ENCODE peak calls at places on chromosomes 7 and 10, in five cellular contexts. One of them, this sample, is unnamed.

GRCh38 chr10:119233821-119234220 is 26.4 kb downstream of the GRK5 start:
- DNase-seq in GM04504: no peak
- DNase-seq in brain microvascular endothelial cell: no peak
- DNase-seq in ovary: no peak
- DNase-seq in lower lobe of right lung: no peak
- DNase-seq in this sample: no peak

GRCh38 chr7:96090756-96091155 is 231.1 kb downstream of the SLC25A13 start:
- DNase-seq in GM04504: no peak
- DNase-seq in brain microvascular endothelial cell: no peak
- DNase-seq in ovary: no peak
- DNase-seq in lower lobe of right lung: no peak
- DNase-seq in this sample: no peak

GRCh38 chr10:50629495-50630122 is 5.9 kb upstream of the SGMS1 start:
- DNase-seq in GM04504: no peak
- DNase-seq in brain microvascular endothelial cell: no peak
- DNase-seq in ovary: no peak
- DNase-seq in lower lobe of right lung: no peak
- DNase-seq in this sample: no peak

GRCh38 chr10:83654689-83655088 is 484.6 kb upstream of the GHITM start:
- DNase-seq in GM04504: no peak
- DNase-seq in brain microvascular endothelial cell: no peak
- DNase-seq in ovary: no peak
- DNase-seq in lower lobe of right lung: no peak
- DNase-seq in this sample: no peak

GRCh38 chr7:142535123-142535779 is 214.0 kb upstream of the PRSS1 start:
- DNase-seq in GM04504: peak
- DNase-seq in brain microvascular endothelial cell: peak
- DNase-seq in ovary: no peak
- DNase-seq in lower lobe of right lung: no peak
- DNase-seq in this sample: peak

GRCh38 chr7:44307301-44307900 is 18.0 kb downstream of the CAMK2B start:
- DNase-seq in GM04504: peak
- DNase-seq in brain microvascular endothelial cell: peak
- DNase-seq in ovary: no peak
- DNase-seq in lower lobe of right lung: no peak
- DNase-seq in this sample: peak

GRCh38 chr7:99072126-99072525 is 71.8 kb downstream of the SMURF1 start:
- DNase-seq in GM04504: no peak
- DNase-seq in brain microvascular endothelial cell: no peak
- DNase-seq in ovary: no peak
- DNase-seq in lower lobe of right lung: no peak
- DNase-seq in this sample: no peak

GRCh38 chr10:3482200-3482993 is 302.6 kb downstream of the KLF6 start:
- DNase-seq in GM04504: peak
- DNase-seq in brain microvascular endothelial cell: peak
- DNase-seq in ovary: peak
- DNase-seq in lower lobe of right lung: no peak
- DNase-seq in this sample: no peak

GRCh38 chr10:513393-513792 is 176.1 kb downstream of the DIP2C start:
- DNase-seq in GM04504: no peak
- DNase-seq in brain microvascular endothelial cell: no peak
- DNase-seq in ovary: no peak
- DNase-seq in lower lobe of right lung: no peak
- DNase-seq in this sample: no peak

GRCh38 chr10:71852335-71852937 is 1.4 kb upstream of the PSAP start:
- DNase-seq in GM04504: no peak
- DNase-seq in brain microvascular endothelial cell: no peak
- DNase-seq in ovary: no peak
- DNase-seq in lower lobe of right lung: peak
- DNase-seq in this sample: peak

GRCh38 chr10:17256026-17256425 is 28.0 kb downstream of the VIM start:
- DNase-seq in GM04504: no peak
- DNase-seq in brain microvascular endothelial cell: no peak
- DNase-seq in ovary: no peak
- DNase-seq in lower lobe of right lung: no peak
- DNase-seq in this sample: no peak

GRCh38 chr7:39428221-39428620 is 138.0 kb upstream of the YAE1 start:
- DNase-seq in GM04504: peak
- DNase-seq in brain microvascular endothelial cell: peak
- DNase-seq in ovary: no peak
- DNase-seq in lower lobe of right lung: no peak
- DNase-seq in this sample: no peak

GRCh38 chr7:82036146-82036886 is 266.5 kb upstream of the HGF start:
- DNase-seq in GM04504: peak
- DNase-seq in brain microvascular endothelial cell: peak
- DNase-seq in ovary: no peak
- DNase-seq in lower lobe of right lung: no peak
- DNase-seq in this sample: no peak

GRCh38 chr7:122303522-122303970 is 1.0 kb downstream of the FEZF1 start:
- DNase-seq in GM04504: no peak
- DNase-seq in brain microvascular endothelial cell: no peak
- DNase-seq in ovary: no peak
- DNase-seq in lower lobe of right lung: no peak
- DNase-seq in this sample: no peak

GRCh38 chr10:8951440-8952089 is 897.1 kb downstream of the GATA3 start:
- DNase-seq in GM04504: no peak
- DNase-seq in brain microvascular endothelial cell: no peak
- DNase-seq in ovary: no peak
- DNase-seq in lower lobe of right lung: no peak
- DNase-seq in this sample: no peak

GRCh38 chr10:71228875-71229720 is 16.7 kb downstream of the UNC5B start:
- DNase-seq in GM04504: no peak
- DNase-seq in brain microvascular endothelial cell: no peak
- DNase-seq in ovary: no peak
- DNase-seq in lower lobe of right lung: peak
- DNase-seq in this sample: no peak

GRCh38 chr7:20407585-20408466 is 77.1 kb downstream of the ITGB8 start:
- DNase-seq in GM04504: peak
- DNase-seq in brain microvascular endothelial cell: peak
- DNase-seq in ovary: peak
- DNase-seq in lower lobe of right lung: peak
- DNase-seq in this sample: no peak

GRCh38 chr10:78549536-78549935 is 515.9 kb downstream of the RPS24 start:
- DNase-seq in GM04504: no peak
- DNase-seq in brain microvascular endothelial cell: no peak
- DNase-seq in ovary: no peak
- DNase-seq in lower lobe of right lung: no peak
- DNase-seq in this sample: no peak

GRCh38 chr7:21370283-21370982 is 57.5 kb upstream of the SP4 start:
- DNase-seq in GM04504: no peak
- DNase-seq in brain microvascular endothelial cell: no peak
- DNase-seq in ovary: no peak
- DNase-seq in lower lobe of right lung: no peak
- DNase-seq in this sample: no peak

GRCh38 chr10:133241501-133242205 is 4.0 kb downstream of the VENTX start:
- DNase-seq in GM04504: no peak
- DNase-seq in brain microvascular endothelial cell: no peak
- DNase-seq in ovary: no peak
- DNase-seq in lower lobe of right lung: no peak
- DNase-seq in this sample: no peak

GRCh38 chr10:31644931-31645633 is 283.5 kb downstream of the ARHGAP12 start:
- DNase-seq in GM04504: no peak
- DNase-seq in brain microvascular endothelial cell: no peak
- DNase-seq in ovary: no peak
- DNase-seq in lower lobe of right lung: no peak
- DNase-seq in this sample: no peak

GRCh38 chr10:46232084-46232483 is 54.7 kb upstream of the ANTXRL start:
- DNase-seq in GM04504: no peak
- DNase-seq in brain microvascular endothelial cell: no peak
- DNase-seq in ovary: no peak
- DNase-seq in lower lobe of right lung: no peak
- DNase-seq in this sample: no peak

GRCh38 chr7:47968852-47969774 is 10.3 kb downstream of the HUS1 start:
- DNase-seq in GM04504: no peak
- DNase-seq in brain microvascular endothelial cell: peak
- DNase-seq in ovary: peak
- DNase-seq in lower lobe of right lung: peak
- DNase-seq in this sample: peak

GRCh38 chr7:131591674-131592328 is 35.4 kb upstream of the PODXL start:
- DNase-seq in GM04504: no peak
- DNase-seq in brain microvascular endothelial cell: no peak
- DNase-seq in ovary: no peak
- DNase-seq in lower lobe of right lung: no peak
- DNase-seq in this sample: no peak

GRCh38 chr7:128791121-128791967 is 424 bp upstream of the CCDC136 start:
- DNase-seq in GM04504: no peak
- DNase-seq in brain microvascular endothelial cell: no peak
- DNase-seq in ovary: peak
- DNase-seq in lower lobe of right lung: peak
- DNase-seq in this sample: peak

GRCh38 chr7:129394101-129394500 is 40.1 kb upstream of the STRIP2 start:
- DNase-seq in GM04504: no peak
- DNase-seq in brain microvascular endothelial cell: no peak
- DNase-seq in ovary: no peak
- DNase-seq in lower lobe of right lung: no peak
- DNase-seq in this sample: no peak

GRCh38 chr7:93117852-93118530 is at the start of gene SAMD9:
- DNase-seq in GM04504: peak
- DNase-seq in brain microvascular endothelial cell: peak
- DNase-seq in ovary: peak
- DNase-seq in lower lobe of right lung: no peak
- DNase-seq in this sample: peak

GRCh38 chr10:93352638-93353383 is 129.3 kb downstream of the MYOF start:
- DNase-seq in GM04504: no peak
- DNase-seq in brain microvascular endothelial cell: peak
- DNase-seq in ovary: no peak
- DNase-seq in lower lobe of right lung: no peak
- DNase-seq in this sample: no peak

GRCh38 chr10:45091968-45092367 is 91.2 kb downstream of the ZNF22 start:
- DNase-seq in GM04504: no peak
- DNase-seq in brain microvascular endothelial cell: no peak
- DNase-seq in ovary: no peak
- DNase-seq in lower lobe of right lung: no peak
- DNase-seq in this sample: no peak

GRCh38 chr10:132859084-132859855 is 73.3 kb upstream of the NKX6-2 start:
- DNase-seq in GM04504: no peak
- DNase-seq in brain microvascular endothelial cell: no peak
- DNase-seq in ovary: no peak
- DNase-seq in lower lobe of right lung: peak
- DNase-seq in this sample: peak

GRCh38 chr10:33350041-33350440 is 15.6 kb upstream of the NRP1 start:
- DNase-seq in GM04504: no peak
- DNase-seq in brain microvascular endothelial cell: no peak
- DNase-seq in ovary: no peak
- DNase-seq in lower lobe of right lung: no peak
- DNase-seq in this sample: no peak

GRCh38 chr7:22582860-22583640 is 83.1 kb upstream of the STEAP1B start:
- DNase-seq in GM04504: no peak
- DNase-seq in brain microvascular endothelial cell: peak
- DNase-seq in ovary: no peak
- DNase-seq in lower lobe of right lung: peak
- DNase-seq in this sample: no peak

GRCh38 chr10:43845121-43845520 is 196.4 kb upstream of the ZNF32 start:
- DNase-seq in GM04504: no peak
- DNase-seq in brain microvascular endothelial cell: no peak
- DNase-seq in ovary: no peak
- DNase-seq in lower lobe of right lung: no peak
- DNase-seq in this sample: no peak

GRCh38 chr10:86363184-86363832 is 3.3 kb downstream of the GRID1 start:
- DNase-seq in GM04504: no peak
- DNase-seq in brain microvascular endothelial cell: no peak
- DNase-seq in ovary: no peak
- DNase-seq in lower lobe of right lung: peak
- DNase-seq in this sample: no peak

GRCh38 chr7:128124786-128125185 is 93.5 kb upstream of the LRRC4 start:
- DNase-seq in GM04504: no peak
- DNase-seq in brain microvascular endothelial cell: no peak
- DNase-seq in ovary: no peak
- DNase-seq in lower lobe of right lung: no peak
- DNase-seq in this sample: no peak